ENCODE peak calls at places on chromosomes 12 and 14, in five cellular contexts. C, J, B, E and T are unnamed samples.
A peak's percentile ranks its signal among the peaks of the same experiment; 100 is the strongest.

GRCh38 chr14:74251546-74252030 is 12.3 kb downstream of the VSX2 start:
- DNase-seq in C (peak; percentile 13), J (peak; percentile 63), B (peak; percentile 63), E (peak; percentile 77), T (peak; percentile 79)

GRCh38 chr14:102592969-102593840 is 756 bp downstream of the RCOR1 start:
- DNase-seq in C (no peak), J (no peak), B (peak; percentile 59), E (peak; percentile 73), T (peak; percentile 82)

GRCh38 chr12:126874427-126875026 is 1392.4 kb upstream of the TMEM132C start:
- DNase-seq in C (peak; percentile 1), J (peak; percentile 15), B (peak; percentile 76), E (peak; percentile 89), T (peak; percentile 70)

GRCh38 chr14:89625988-89626806 is 209.2 kb upstream of the FOXN3 start:
- DNase-seq in C (no peak), J (no peak), B (no peak), E (no peak), T (no peak)

GRCh38 chr12:15520083-15520482 is 197.8 kb downstream of the PTPRO start:
- DNase-seq in C (no peak), J (no peak), B (no peak), E (no peak), T (no peak)

GRCh38 chr14:89137514-89138163 is 279.4 kb downstream of the FOXN3 start:
- DNase-seq in C (no peak), J (peak; percentile 45), B (no peak), E (no peak), T (peak; percentile 29)

GRCh38 chr12:68290126-68290525 is 36.7 kb upstream of the IL22 start:
- DNase-seq in C (peak; percentile 93), J (no peak), B (no peak), E (no peak), T (no peak)

GRCh38 chr14:68361231-68361630 is 431.6 kb downstream of the ZFP36L1 start:
- DNase-seq in C (no peak), J (no peak), B (no peak), E (no peak), T (no peak)

GRCh38 chr12:66662729-66663128 is 16.1 kb downstream of the GRIP1 start:
- DNase-seq in C (no peak), J (no peak), B (no peak), E (no peak), T (no peak)

GRCh38 chr12:120234643-120235368 is 30.7 kb downstream of the PXN start:
- DNase-seq in C (no peak), J (peak; percentile 85), B (peak; percentile 72), E (no peak), T (peak; percentile 67)

GRCh38 chr12:56589783-56590182 is 40.3 kb downstream of the BAZ2A start:
- DNase-seq in C (no peak), J (no peak), B (no peak), E (no peak), T (no peak)

GRCh38 chr12:19694627-19695026 is 255.3 kb downstream of the AEBP2 start:
- DNase-seq in C (no peak), J (no peak), B (no peak), E (no peak), T (no peak)

GRCh38 chr12:38515912-38516311 is 199.3 kb downstream of the ALG10B start:
- DNase-seq in C (no peak), J (no peak), B (no peak), E (no peak), T (no peak)

GRCh38 chr14:36271222-36271621 is 49.2 kb downstream of the MBIP start:
- DNase-seq in C (no peak), J (no peak), B (no peak), E (no peak), T (no peak)

GRCh38 chr14:36268957-36269734 is 51.3 kb downstream of the MBIP start:
- DNase-seq in C (no peak), J (no peak), B (no peak), E (no peak), T (no peak)

GRCh38 chr14:36270191-36270590 is 50.2 kb downstream of the MBIP start:
- DNase-seq in C (no peak), J (no peak), B (no peak), E (no peak), T (no peak)

GRCh38 chr14:36275741-36276140 is 44.7 kb downstream of the MBIP start:
- DNase-seq in C (no peak), J (no peak), B (no peak), E (no peak), T (no peak)

DNA sequence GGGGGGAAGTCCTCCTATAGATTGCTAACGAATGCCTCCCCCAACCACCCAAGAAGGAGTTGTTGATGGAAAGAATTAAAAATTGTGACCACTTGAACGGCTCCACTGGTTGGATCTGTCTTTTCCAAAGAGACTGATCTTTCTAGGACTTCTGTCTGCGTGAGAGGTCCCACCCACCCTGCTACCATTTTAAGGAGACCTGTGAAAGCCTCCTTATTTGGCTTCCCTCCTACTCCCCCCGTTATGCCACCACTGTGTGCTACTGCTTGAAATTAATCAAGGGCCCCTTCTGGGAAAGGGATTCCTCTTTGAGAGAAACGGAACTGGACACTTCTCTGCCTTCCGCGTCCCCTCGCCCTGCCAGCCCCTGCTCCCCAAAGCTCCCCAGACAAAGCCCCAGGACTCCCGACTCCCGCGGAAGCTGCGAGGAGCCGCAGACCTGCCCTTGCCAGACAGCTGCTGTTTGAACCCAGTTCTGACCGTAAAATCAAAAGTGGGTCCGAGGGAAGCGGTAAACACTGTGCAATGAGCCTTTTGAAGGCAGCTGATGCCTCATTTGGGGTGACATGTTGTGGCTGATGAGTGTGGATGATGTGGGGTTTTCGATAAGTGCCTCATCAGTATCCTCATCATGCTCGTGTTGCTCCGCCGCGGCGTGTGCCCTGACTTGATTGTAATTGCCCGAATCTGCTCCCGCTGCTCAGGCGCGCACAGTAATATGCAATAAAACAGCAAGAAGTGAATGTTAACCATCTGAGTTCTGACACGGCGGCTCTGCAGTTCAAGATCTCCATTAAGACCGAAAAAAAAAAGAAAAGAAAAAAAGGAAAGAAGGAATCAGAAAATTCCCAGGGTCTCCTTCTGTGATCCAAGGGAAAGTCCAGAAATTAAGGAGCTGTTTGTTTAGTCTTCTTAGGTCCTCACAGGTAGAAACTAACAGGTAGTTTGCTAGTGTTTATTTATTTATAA is 48.2 kb downstream of the MBIP start:
- DNase-seq in C (no peak), J (no peak), B (no peak), E (no peak), T (peak; percentile 7)
- H3K4me3 ChIP-seq in C (no peak overlapping the region), J (no peak overlapping the region), B (peak overlapping the region; percentile 4), E (no peak overlapping the region), T (peak overlapping the region; percentile 49)

GRCh38 chr14:94342334-94342934 is 19.3 kb upstream of the SERPINA6 start:
- DNase-seq in C (no peak), J (peak; percentile 82), B (no peak), E (no peak), T (peak; percentile 19)
- TF ChIP-seq JUND in C (no peak), J (no peak), B (no peak), E (no peak), T (peak; percentile 95)

GRCh38 chr12:131136539-131136872 is 182.8 kb downstream of the ADGRD1 start:
- DNase-seq in C (no peak), J (no peak), B (no peak), E (no peak), T (no peak)

GRCh38 chr12:131138638-131139362 is 185.1 kb downstream of the ADGRD1 start:
- DNase-seq in C (no peak), J (no peak), B (no peak), E (no peak), T (no peak)

GRCh38 chr12:131137009-131137835 is 183.5 kb downstream of the ADGRD1 start:
- DNase-seq in C (no peak), J (no peak), B (no peak), E (no peak), T (no peak)

GRCh38 chr12:131139363-131140068 is 185.8 kb downstream of the ADGRD1 start:
- DNase-seq in C (no peak), J (no peak), B (no peak), E (no peak), T (no peak)

GRCh38 chr12:131137836-131138637 is 184.3 kb downstream of the ADGRD1 start:
- DNase-seq in C (no peak), J (no peak), B (peak; percentile 23), E (no peak), T (peak; percentile 69)
- TF ChIP-seq RFX5 in C (no peak), J (no peak), B (no peak), E (no peak), T (no peak)

GRCh38 chr14:34297786-34298520 is 164.1 kb downstream of the SPTSSA start:
- DNase-seq in C (no peak), J (peak; percentile 55), B (no peak), E (no peak), T (no peak)
- H3K4me3 ChIP-seq in C (no peak overlapping the region), J (no peak overlapping the region), B (no peak overlapping the region), E (no peak overlapping the region), T (no peak overlapping the region)

GRCh38 chr12:105670664-105671063 is 340.2 kb downstream of the C12orf75 start:
- DNase-seq in C (no peak), J (no peak), B (no peak), E (no peak), T (no peak)

GRCh38 chr12:105671720-105672119 is 341.2 kb downstream of the C12orf75 start:
- DNase-seq in C (no peak), J (no peak), B (no peak), E (no peak), T (no peak)

GRCh38 chr12:105672171-105672570 is 341.7 kb downstream of the C12orf75 start:
- DNase-seq in C (no peak), J (no peak), B (no peak), E (no peak), T (no peak)

GRCh38 chr12:105674871-105675699 is 344.6 kb downstream of the C12orf75 start:
- DNase-seq in C (no peak), J (no peak), B (no peak), E (no peak), T (no peak)

DNA sequence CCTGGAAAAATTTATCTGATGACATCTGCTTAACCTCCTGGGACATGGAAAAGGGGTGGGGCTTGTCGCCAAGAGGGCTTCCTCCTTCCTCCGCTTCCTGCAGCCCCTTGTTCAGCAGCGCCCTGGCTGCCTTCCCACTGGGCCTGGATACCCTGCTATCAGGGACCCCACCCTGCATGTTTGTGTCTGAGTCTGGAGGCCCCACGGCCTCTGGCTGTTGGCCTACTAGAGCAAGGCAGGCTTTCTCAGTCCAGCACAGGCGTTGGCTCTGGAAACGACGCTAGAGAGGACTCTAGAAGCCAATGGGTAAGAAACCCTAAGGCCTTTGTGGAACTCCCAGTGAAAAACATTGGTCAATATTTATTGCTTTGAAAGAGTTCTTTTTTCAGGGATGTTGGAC is 342.1 kb downstream of the C12orf75 start:
- DNase-seq in C (no peak), J (no peak), B (no peak), E (no peak), T (peak; percentile 43)
- TF ChIP-seq JUND in C (no peak), J (no peak), B (no peak), E (no peak), T (no peak)